ENCODE peak calls at places on chromosomes 2 and 18, in four cellular contexts. R is hepatocyte, Y is PC-3, Z is neural progenitor cell. O is an unnamed sample.

GRCh38 chr2:104790100-104790811 is 63.7 kb upstream of the POU3F3 start:
- DNase-seq in Z (peak; percentile 89), Y (no peak), R (peak; percentile 10), O (peak; percentile 58)

GRCh38 chr2:74474481-74474880 is 2.0 kb upstream of the MRPL53 start:
- DNase-seq in R (peak; percentile 1), Z (no peak), Y (no peak), O (no peak)

GRCh38 chr2:119158563-119159347 is at the start of gene C1QL2:
- DNase-seq in R (peak; percentile 67), Z (peak; percentile 83), Y (no peak), O (peak; percentile 77)

GRCh38 chr2:105774781-105775337 is 30.1 kb downstream of the NCK2 start:
- DNase-seq in R (no peak), Z (no peak), Y (no peak), O (no peak)

GRCh38 chr2:239677455-239678185 is 276.8 kb upstream of the HDAC4 start:
- DNase-seq in R (no peak), Y (no peak), Z (no peak), O (no peak)

GRCh38 chr2:16223481-16224177 is 283.3 kb downstream of the MYCN start:
- DNase-seq in Z (no peak), R (no peak), Y (no peak), O (no peak)

GRCh38 chr2:44237221-44237620 is 38.1 kb upstream of the SLC3A1 start:
- DNase-seq in Z (no peak), Y (no peak), R (no peak), O (no peak)

GRCh38 chr2:10228611-10229365 is 73.9 kb upstream of the HPCAL1 start:
- DNase-seq in Y (no peak), R (peak; percentile 61), Z (peak; percentile 6), O (no peak)

GRCh38 chr2:8193146-8193545 is 488.7 kb upstream of the ID2 start:
- DNase-seq in Z (peak; percentile 11), R (no peak), Y (no peak), O (no peak)

GRCh38 chr2:126802774-126803421 is 95.8 kb upstream of the TEX51 start:
- DNase-seq in R (no peak), Z (no peak), Y (no peak), O (peak; percentile 27)

GRCh38 chr2:132692816-132693215 is 22.8 kb upstream of the LYPD1 start:
- DNase-seq in Y (no peak), Z (no peak), R (no peak), O (no peak)

GRCh38 chr2:95075440-95075885 is 46.1 kb downstream of the MRPS5 start:
- DNase-seq in R (peak; percentile 3), Y (no peak), Z (no peak), O (no peak)

GRCh38 chr2:74500578-74500946 is 1.2 kb upstream of the LBX2 start:
- DNase-seq in Y (no peak), R (no peak), Z (no peak), O (peak; percentile 51)

GRCh38 chr2:232349546-232349945 is 29.0 kb upstream of the ALPP start:
- DNase-seq in Z (no peak), Y (no peak), R (no peak), O (no peak)

GRCh38 chr2:20667151-20667530 is 197 bp downstream of the GDF7 start:
- DNase-seq in R (no peak), Z (peak; percentile 71), Y (no peak), O (no peak)

GRCh38 chr18:50687491-50687890 is 127.6 kb downstream of the MAPK4 start:
- DNase-seq in Z (no peak), Y (no peak), R (no peak), O (no peak)

GRCh38 chr2:225056330-225057073 is 14.2 kb upstream of the DOCK10 start:
- DNase-seq in Y (peak; percentile 65), Z (no peak), R (no peak), O (no peak)

GRCh38 chr18:850960-851359 is 38.9 kb upstream of the YES1 start:
- DNase-seq in R (no peak), Y (no peak), Z (no peak), O (no peak)

GRCh38 chr2:241034490-241035141 is 36.2 kb downstream of the SNED1 start:
- DNase-seq in Y (no peak), Z (no peak), R (no peak), O (no peak)

GRCh38 chr2:223554923-223555322 is 47.2 kb downstream of the SCG2 start:
- DNase-seq in Y (no peak), R (no peak), Z (no peak), O (peak; percentile 5)

GRCh38 chr18:12686100-12686499 is 16.4 kb downstream of the CEP76 start:
- DNase-seq in Y (peak; percentile 57), Z (no peak), R (no peak), O (peak; percentile 11)

GRCh38 chr2:216632952-216633615 is at the start of gene IGFBP2:
- DNase-seq in Z (peak; percentile 95), Y (peak; percentile 44), R (peak; percentile 79), O (peak; percentile 95)

GRCh38 chr2:32008811-32009478 is 1.9 kb downstream of the MEMO1 start:
- DNase-seq in Z (peak; percentile 49), R (peak; percentile 43), Y (peak; percentile 71), O (peak; percentile 19)

GRCh38 chr2:179201884-179202283 is 62.7 kb downstream of the SESTD1 start:
- DNase-seq in Y (no peak), Z (peak; percentile 21), R (no peak), O (peak; percentile 86)

DNA sequence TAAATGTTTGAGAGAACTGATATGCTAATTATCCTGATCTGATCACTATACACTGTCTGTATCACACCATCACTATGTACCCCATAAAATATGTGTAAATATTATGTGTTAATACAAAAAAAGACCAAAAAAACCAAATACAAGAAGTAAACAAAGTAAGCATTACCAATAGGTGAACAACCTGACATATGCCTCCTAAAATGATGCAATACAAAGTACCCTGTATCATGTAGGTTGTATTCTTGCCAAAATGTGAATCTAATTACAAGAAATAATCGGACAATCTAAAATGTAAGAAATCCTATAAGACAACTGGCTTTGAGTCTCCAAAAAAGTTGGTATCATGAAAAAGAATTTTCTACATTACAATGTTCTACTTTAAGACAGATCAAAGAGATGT is 7.8 kb downstream of the POLR1A start:
- DNase-seq in Y (no peak), Z (no peak), R (no peak), O (no peak)
- TF ChIP-seq EZH2phosphoT487 in Y (no peak), Z (no peak), R (no peak), O (no peak)

GRCh38 chr2:160822006-160822405 is 328.4 kb upstream of the RBMS1 start:
- DNase-seq in Z (no peak), R (no peak), Y (no peak), O (no peak)

GRCh38 chr2:160813506-160813858 is 319.9 kb upstream of the RBMS1 start:
- DNase-seq in R (no peak), Y (no peak), Z (no peak), O (no peak)

GRCh38 chr2:160812830-160813505 is 319.4 kb upstream of the RBMS1 start:
- DNase-seq in R (no peak), Z (no peak), Y (no peak), O (no peak)

DNA sequence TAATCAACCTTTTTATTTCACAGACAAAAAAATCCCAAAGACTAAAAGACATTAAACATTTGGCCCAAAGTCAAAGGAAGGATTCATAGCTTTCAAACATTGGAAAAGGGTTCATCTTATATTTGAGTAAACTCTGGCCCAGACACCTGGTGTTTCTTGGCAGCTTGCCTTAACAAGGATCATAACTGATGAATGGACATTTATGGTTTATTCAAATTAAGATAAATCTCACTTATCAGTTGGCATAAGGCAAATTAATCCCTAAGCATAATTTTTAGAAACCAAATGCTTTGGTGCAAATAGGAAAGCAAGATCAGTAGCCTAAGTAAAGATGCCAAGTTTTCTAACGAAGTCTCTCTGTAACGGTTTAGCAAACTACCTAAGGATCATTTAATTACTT is 323.3 kb upstream of the RBMS1 start:
- DNase-seq in R (no peak), Z (no peak), Y (peak; percentile 55), O (no peak)
- TF ChIP-seq EZH2phosphoT487 in R (no peak), Z (no peak), Y (no peak), O (no peak)

DNA sequence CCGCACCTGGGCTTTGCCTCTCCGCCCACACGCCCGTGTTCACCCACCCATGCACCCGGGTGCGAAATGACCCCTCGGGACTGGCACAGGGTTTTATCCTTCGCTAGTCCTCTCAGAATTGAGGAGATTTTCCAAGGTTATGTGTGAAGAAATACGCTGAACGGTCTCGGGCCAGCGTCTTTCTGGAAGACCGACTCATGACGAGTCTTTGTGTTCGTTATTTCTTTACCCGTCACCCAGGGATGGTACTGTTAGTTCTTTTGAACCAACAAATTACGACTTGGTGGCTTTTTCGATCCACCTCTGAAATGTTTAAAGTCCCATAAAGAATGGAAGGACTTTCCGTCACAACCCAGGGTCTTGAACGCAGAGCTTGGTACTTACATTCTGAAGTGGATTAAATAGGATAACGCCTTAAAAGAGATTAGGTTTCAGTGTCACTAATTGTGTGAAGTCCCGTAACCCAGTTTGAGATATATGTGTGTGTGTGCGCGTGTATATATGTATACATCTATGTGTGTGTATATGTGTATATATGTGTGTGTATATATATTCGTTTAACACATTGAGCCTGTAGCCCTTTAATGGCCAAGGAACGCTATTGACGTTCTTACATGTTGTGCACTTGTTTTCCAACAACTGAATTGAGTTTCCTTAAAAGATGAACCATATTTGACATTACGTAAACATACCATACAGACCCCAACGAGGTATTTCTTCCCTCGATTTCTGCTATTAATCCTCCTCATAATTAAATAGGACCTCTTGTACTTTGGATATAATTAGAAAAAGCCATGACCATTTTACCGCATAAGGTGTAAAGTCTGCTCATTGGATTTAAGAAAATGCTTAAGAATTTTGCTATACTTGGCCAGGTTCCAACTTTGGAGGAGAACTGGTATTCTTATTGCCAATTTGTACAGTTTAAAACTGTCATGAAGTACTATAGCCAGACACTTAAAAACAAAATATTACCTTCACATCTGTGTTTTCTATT is 889 bp downstream of the ZC3H15 start:
- DNase-seq in R (no peak), Z (peak; percentile 36), Y (peak; percentile 32), O (no peak)
- TF ChIP-seq EZH2phosphoT487 in R (no peak), Z (no peak), Y (no peak), O (no peak)

GRCh38 chr18:59180150-59180845 is 39.7 kb upstream of the GRP start:
- DNase-seq in R (no peak), Y (no peak), Z (no peak), O (no peak)
- TF ChIP-seq EZH2phosphoT487 in R (no peak), Y (no peak), Z (no peak), O (no peak)